ENCODE peak calls at places on chromosomes 3 and 15, in eight cellular contexts. Q, S, I, E, Z, P, X and K are unnamed samples.

GRCh38 chr3:64647825-64648224 is 40.0 kb downstream of the ADAMTS9 start:
- DNase-seq in Z (no peak), E (no peak), Q (no peak), X (no peak), S (no peak), I (no peak), P (no peak), K (no peak)

GRCh38 chr3:124261301-124261700 is 269.4 kb upstream of the ROPN1 start:
- DNase-seq in I (no peak), X (peak), S (peak), P (no peak), E (no peak), Q (no peak), Z (no peak), K (no peak)

GRCh38 chr3:194058189-194058571 is 77.8 kb upstream of the HES1 start:
- DNase-seq in Q (no peak), E (no peak), S (peak), I (peak), P (peak), Z (peak), X (peak), K (no peak)

GRCh38 chr3:41267975-41268640 is 68.8 kb downstream of the CTNNB1 start:
- DNase-seq in I (peak), X (peak), Q (peak), S (peak), Z (no peak), P (no peak), E (no peak), K (peak)

GRCh38 chr3:114551770-114552526 is 258.1 kb downstream of the TIGIT start:
- DNase-seq in E (no peak), Q (peak), S (peak), P (no peak), I (no peak), Z (no peak), X (peak), K (no peak)

GRCh38 chr3:126112531-126113237 is 28.8 kb upstream of the SLC41A3 start:
- DNase-seq in I (no peak), S (no peak), P (no peak), Q (no peak), E (peak), Z (peak), X (no peak), K (no peak)

GRCh38 chr3:185353225-185353624 is 9.7 kb upstream of the MAP3K13 start:
- DNase-seq in E (no peak), I (no peak), Z (no peak), Q (no peak), X (no peak), P (no peak), S (no peak), K (no peak)

GRCh38 chr3:9955611-9956352 is 3.6 kb upstream of the PRRT3 start:
- DNase-seq in Z (no peak), Q (no peak), P (no peak), E (no peak), S (no peak), I (no peak), X (peak), K (no peak)

GRCh38 chr15:38883987-38884386 is 319.4 kb upstream of the RASGRP1 start:
- DNase-seq in I (no peak), P (no peak), Z (no peak), X (no peak), E (no peak), Q (peak), S (peak), K (no peak)

GRCh38 chr3:9782777-9783176 is 9.5 kb downstream of the TADA3 start:
- DNase-seq in P (no peak), X (no peak), I (no peak), Z (no peak), E (no peak), S (no peak), Q (no peak), K (no peak)

GRCh38 chr3:25297667-25298585 is 130.1 kb upstream of the RARB start:
- DNase-seq in I (no peak), X (peak), Q (peak), P (peak), S (no peak), E (no peak), Z (no peak), K (no peak)

GRCh38 chr15:60568301-60568742 is 89.4 kb upstream of the ICE2 start:
- DNase-seq in P (peak), Q (no peak), S (no peak), Z (no peak), I (no peak), E (no peak), X (no peak), K (no peak)

GRCh38 chr3:50652709-50653108 is 22.0 kb upstream of the DOCK3 start:
- DNase-seq in X (peak), P (peak), Q (no peak), E (no peak), I (peak), S (no peak), Z (peak), K (no peak)

GRCh38 chr3:14406336-14406735 is 3.9 kb downstream of the SLC6A6 start:
- DNase-seq in I (no peak), P (no peak), X (no peak), E (no peak), S (no peak), Q (no peak), Z (no peak), K (no peak)
- H3K4me3 ChIP-seq in I (peak), P (no peak), X (no peak), E (no peak), S (no peak), Q (no peak), Z (no peak), K (no peak)

DNA sequence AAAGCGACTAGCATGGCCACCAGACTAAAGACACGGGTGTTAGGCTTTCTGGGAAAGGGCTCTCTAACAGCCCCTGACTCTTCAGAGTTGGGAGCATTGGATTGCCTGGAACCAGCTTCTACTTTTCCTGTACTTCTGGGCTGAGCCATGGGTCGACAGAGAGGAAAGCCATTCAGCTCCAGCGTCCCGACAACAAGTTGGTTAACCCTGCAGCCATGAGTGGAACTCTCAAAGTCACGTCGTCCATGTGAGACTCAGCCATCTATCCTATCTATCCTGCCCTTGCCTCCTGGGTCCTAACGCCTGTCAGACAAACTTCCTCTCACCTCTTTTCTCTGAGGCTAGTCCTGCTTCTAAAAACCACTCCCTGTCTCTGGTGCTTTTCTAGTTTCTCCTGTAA is 32.6 kb upstream of the TBC1D5 start:
- DNase-seq in S (no peak), E (no peak), Q (no peak), Z (no peak), P (no peak), I (no peak), X (no peak), K (no peak)
- H3K4me3 ChIP-seq in S (no peak), E (no peak), Q (no peak), Z (no peak), P (no peak), I (no peak), X (no peak), K (no peak)

GRCh38 chr3:88824646-88825303 is 282.6 kb upstream of the EPHA3 start:
- DNase-seq in Z (no peak), P (no peak), X (peak), I (no peak), S (peak), Q (no peak), E (no peak), K (peak)
- H3K4me3 ChIP-seq in Z (no peak), P (no peak), X (no peak), I (no peak), S (no peak), Q (no peak), E (no peak), K (no peak)

GRCh38 chr15:40325700-40326099 is 2.2 kb downstream of the INAFM2 start:
- DNase-seq in P (no peak), Q (no peak), E (no peak), X (no peak), S (no peak), Z (no peak), I (no peak), K (no peak)
- H3K4me3 ChIP-seq in P (no peak), Q (no peak), E (no peak), X (no peak), S (peak), Z (peak), I (no peak), K (no peak)

DNA sequence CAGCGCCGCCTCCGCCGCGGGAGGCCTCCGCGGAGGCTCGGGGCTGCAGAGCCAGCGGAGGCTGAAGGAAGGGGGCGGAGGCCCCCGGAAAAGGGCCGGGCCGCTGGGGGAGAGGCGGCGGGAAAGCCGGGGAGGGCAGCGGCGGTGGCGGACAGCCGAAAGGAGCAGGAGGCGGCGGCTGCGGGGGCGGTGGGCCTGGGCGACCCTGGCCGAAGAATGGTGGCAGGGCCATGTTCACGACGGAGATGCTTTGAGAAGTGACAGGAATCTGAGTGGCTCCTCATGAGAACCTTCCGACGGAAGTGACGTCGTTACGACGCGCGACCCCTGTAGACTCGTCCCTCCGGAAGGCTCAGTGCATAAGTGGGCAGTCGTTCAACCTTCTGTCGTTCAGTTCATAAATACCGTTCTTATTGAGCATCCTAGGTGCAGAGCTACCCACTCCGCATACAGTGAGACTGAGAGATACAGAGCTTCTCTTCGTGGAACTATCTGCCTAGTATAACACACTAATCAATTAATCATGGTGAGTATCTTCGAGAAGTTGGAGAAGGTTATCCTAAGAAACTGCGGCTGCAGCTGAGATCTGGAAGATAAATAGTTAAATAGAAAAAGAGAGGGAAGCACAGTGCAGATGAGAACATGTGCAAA is at the start of gene PDCD7:
- DNase-seq in Q (peak), X (peak), E (peak), Z (peak), P (peak), I (peak), S (peak), K (peak)
- H3K4me3 ChIP-seq in Q (peak), X (peak), E (peak), Z (peak), P (peak), I (peak), S (peak), K (peak)

DNA sequence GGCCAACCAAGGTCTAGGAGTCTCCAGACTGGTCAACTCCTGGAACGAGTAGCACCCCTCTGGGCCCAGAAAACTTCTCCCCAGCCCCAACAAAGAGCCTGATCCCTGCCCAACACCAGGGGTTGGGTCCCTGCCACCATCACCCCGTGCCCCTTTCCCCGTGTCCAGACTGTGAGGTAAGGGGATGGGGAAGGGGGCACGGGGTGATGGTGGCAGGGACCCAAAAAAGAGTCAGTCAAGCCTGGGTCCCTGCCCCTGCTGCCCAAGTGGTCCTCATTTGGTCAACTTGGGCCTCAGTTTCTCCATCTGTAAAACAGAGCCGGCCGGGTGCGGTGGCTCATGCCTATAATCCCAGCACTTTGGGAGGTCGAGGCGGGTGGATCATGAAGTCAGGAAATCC is 1.1 kb upstream of the NBEAL2 start:
- DNase-seq in P (no peak), Q (no peak), X (no peak), Z (peak), S (no peak), I (no peak), E (peak), K (no peak)
- H3K4me3 ChIP-seq in P (peak), Q (no peak), X (no peak), Z (peak), S (no peak), I (peak), E (no peak), K (no peak)

GRCh38 chr3:45536316-45536715 is 58.2 kb upstream of the LIMD1 start:
- DNase-seq in X (no peak), Z (no peak), E (peak), I (no peak), S (no peak), Q (no peak), P (no peak), K (no peak)

GRCh38 chr3:45534580-45535080 is 59.9 kb upstream of the LIMD1 start:
- DNase-seq in P (no peak), Z (no peak), Q (no peak), X (no peak), I (no peak), S (no peak), E (no peak), K (no peak)

GRCh38 chr3:45537596-45537959 is 57.0 kb upstream of the LIMD1 start:
- DNase-seq in S (no peak), X (no peak), I (no peak), Z (no peak), P (no peak), E (peak), Q (no peak), K (no peak)

GRCh38 chr3:45538641-45538986 is 55.9 kb upstream of the LIMD1 start:
- DNase-seq in X (no peak), P (no peak), Z (no peak), I (no peak), E (peak), Q (no peak), S (no peak), K (no peak)

DNA sequence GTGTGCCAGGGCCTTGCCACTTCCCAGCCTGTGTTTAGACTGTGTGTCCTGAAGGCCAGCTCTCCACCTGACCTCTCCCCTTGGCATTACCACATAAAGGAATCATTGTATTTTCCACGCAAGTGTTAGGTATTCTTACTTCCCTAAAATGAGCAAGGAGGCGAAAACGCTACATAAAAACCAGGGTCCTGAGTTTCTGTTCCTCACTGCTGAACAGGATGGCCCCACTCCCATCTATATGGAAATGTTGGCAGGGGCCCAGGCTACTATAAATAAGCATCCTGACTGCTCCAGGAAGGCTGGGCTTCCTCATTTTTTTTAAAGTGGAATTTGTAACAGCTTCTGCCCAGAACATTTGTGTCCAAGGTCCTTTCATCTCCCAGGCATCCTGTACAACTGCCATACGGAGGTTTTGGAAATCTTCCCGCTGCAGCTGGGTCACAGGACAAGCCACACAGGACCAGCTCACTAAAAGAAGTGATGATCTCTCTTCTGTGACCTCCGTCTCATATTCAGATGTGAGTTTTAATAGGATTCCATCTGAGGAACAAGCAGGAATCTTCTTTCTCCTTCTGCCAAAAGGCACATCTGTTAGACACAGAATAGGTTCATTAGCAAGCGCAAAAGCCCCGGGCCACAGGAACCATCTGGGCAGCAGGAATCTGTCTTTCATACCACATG is 56.5 kb upstream of the LIMD1 start:
- DNase-seq in X (peak), S (peak), Q (no peak), Z (no peak), I (no peak), E (peak), P (no peak), K (no peak)
- H3K4me3 ChIP-seq in X (no peak), S (no peak), Q (no peak), Z (no peak), I (no peak), E (no peak), P (no peak), K (no peak)